ENCODE peak calls at places on chromosomes 11 and 22, in four cellular contexts. Z, V, I and E are unnamed samples.
A peak's percentile ranks its signal among the peaks of the same experiment; 100 is the strongest.

GRCh38 chr11:29629281-29629680 is 387.5 kb downstream of the KCNA4 start:
- DNase-seq in V (no peak), Z (no peak), I (no peak), E (no peak)

GRCh38 chr11:115272925-115273324 is 231.3 kb downstream of the CADM1 start:
- DNase-seq in V (peak; percentile 19), Z (no peak), I (no peak), E (no peak)

GRCh38 chr11:86509579-86509978 is 134.9 kb downstream of the CCDC81 start:
- DNase-seq in Z (no peak), I (no peak), V (no peak), E (no peak)

GRCh38 chr22:44335903-44336803 is 23.4 kb upstream of the SHISAL1 start:
- DNase-seq in I (no peak), V (no peak), Z (no peak), E (no peak)

GRCh38 chr11:115215694-115216615 is 288.3 kb downstream of the CADM1 start:
- DNase-seq in I (no peak), V (no peak), Z (no peak), E (no peak)

GRCh38 chr11:2736577-2737225 is 36.9 kb upstream of the KCNQ1OT1 start:
- DNase-seq in Z (no peak), V (no peak), I (no peak), E (no peak)

GRCh38 chr11:78351979-78352731 is 65.5 kb downstream of the GAB2 start:
- DNase-seq in V (no peak), I (no peak), Z (no peak), E (no peak)

GRCh38 chr22:42632096-42632495 is 8.3 kb downstream of the ATP5MGL start:
- DNase-seq in I (no peak), V (no peak), Z (no peak), E (no peak)

GRCh38 chr11:44446341-44446712 is 119.1 kb upstream of the CD82 start:
- DNase-seq in V (no peak), Z (no peak), I (no peak), E (no peak)

GRCh38 chr11:19697721-19698121 is 14.9 kb upstream of the NAV2 start:
- DNase-seq in V (no peak), Z (no peak), I (no peak), E (no peak)

GRCh38 chr11:19919050-19919561 is 206.5 kb downstream of the NAV2 start:
- DNase-seq in I (no peak), V (peak; percentile 98), Z (no peak), E (peak; percentile 84)

GRCh38 chr22:39520874-39521857 is 804 bp downstream of the ATF4 start:
- DNase-seq in V (peak; percentile 73), I (peak; percentile 54), Z (peak; percentile 83), E (peak; percentile 91)

GRCh38 chr11:114092953-114093352 is 33.4 kb downstream of the ZBTB16 start:
- DNase-seq in V (no peak), I (no peak), Z (no peak), E (no peak)

GRCh38 chr11:114091791-114092397 is 32.4 kb downstream of the ZBTB16 start:
- DNase-seq in V (no peak), I (no peak), Z (peak; percentile 19), E (no peak)

GRCh38 chr11:114095899-114096298 is 36.4 kb downstream of the ZBTB16 start:
- DNase-seq in Z (no peak), V (no peak), I (no peak), E (no peak)

GRCh38 chr11:114092478-114092877 is 33.0 kb downstream of the ZBTB16 start:
- DNase-seq in I (no peak), V (no peak), Z (no peak), E (no peak)

DNA sequence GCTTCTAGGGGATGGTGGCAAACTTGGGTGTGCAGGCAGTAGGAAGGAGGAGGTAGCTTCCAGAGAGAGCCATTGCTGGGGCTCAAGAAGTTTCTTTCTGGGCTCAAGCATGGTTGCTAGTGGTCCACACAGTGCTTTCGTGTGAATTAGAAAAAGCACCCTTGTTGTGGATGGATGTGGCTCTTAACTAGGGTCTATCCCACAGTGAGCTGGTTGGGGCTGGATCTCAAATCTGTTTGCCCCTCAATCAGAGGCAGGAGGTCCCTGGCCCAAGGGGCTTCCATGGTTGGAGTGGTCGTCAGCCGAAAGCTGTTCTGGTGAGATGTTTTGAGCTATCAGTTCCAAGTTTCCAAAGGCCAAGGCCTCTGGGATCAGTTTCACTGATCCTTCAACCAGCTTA is 35.0 kb downstream of the ZBTB16 start:
- DNase-seq in Z (no peak), I (no peak), V (no peak), E (no peak)
- H3K4me3 ChIP-seq in Z (no peak overlapping the region), I (no peak overlapping the region), V (no peak overlapping the region), E (no peak overlapping the region)

GRCh38 chr11:76612226-76612625 is 58.3 kb downstream of the LRRC32 start:
- DNase-seq in Z (no peak), I (no peak), V (no peak), E (no peak)

GRCh38 chr11:76609736-76610370 is 60.7 kb downstream of the LRRC32 start:
- DNase-seq in I (no peak), V (no peak), Z (peak; percentile 39), E (no peak)

GRCh38 chr11:76613901-76614300 is 56.6 kb downstream of the LRRC32 start:
- DNase-seq in Z (no peak), I (no peak), V (no peak), E (peak; percentile 38)

GRCh38 chr11:76610371-76610770 is 60.2 kb downstream of the LRRC32 start:
- DNase-seq in Z (no peak), I (no peak), V (no peak), E (no peak)

DNA sequence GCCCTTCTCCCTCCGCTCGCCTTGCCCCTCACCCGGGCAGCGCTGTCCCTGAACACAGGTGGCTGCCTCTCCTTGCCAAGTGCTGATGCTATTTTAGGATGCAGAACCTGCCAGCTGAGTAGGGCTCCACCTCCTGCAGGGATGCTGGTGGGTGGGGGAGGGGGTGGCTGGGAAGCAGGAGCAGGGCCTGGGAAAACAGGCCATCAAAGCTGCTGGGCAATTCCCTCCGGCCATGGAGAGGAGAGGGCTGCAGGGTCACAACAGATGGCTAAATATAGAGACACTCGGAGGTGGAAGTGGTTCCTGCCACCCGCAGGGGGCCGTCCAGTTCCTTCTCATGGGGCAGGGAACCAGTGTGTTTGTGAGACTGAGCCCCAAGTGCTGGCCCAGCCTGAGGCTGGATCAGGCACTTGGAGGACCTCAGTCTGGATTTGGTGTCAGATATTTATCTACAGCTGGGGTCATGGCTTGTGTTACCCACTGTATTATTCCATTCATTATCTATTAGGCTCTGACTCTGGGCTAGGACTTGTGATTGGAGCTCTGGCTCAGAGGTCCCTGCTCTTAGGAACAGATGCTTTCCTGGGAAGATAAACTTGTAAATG is 59.6 kb downstream of the LRRC32 start:
- DNase-seq in V (no peak), I (no peak), Z (peak; percentile 47), E (peak; percentile 64)
- H3K4me3 ChIP-seq in V (no peak overlapping the region), I (no peak overlapping the region), Z (no peak overlapping the region), E (no peak overlapping the region)

GRCh38 chr11:67276821-67277230 is 10.6 kb downstream of the GRK2 start:
- DNase-seq in Z (no peak), V (peak; percentile 45), I (no peak), E (peak; percentile 82)

GRCh38 chr11:67277231-67277961 is 11.1 kb downstream of the GRK2 start:
- DNase-seq in V (peak; percentile 64), I (peak; percentile 87), Z (peak; percentile 85), E (peak; percentile 96)

GRCh38 chr11:67279589-67280340 is 9.3 kb upstream of the ANKRD13D start:
- DNase-seq in Z (no peak), I (no peak), V (no peak), E (peak; percentile 36)

GRCh38 chr11:67278939-67279588 is 10.0 kb upstream of the ANKRD13D start:
- DNase-seq in Z (no peak), V (no peak), I (no peak), E (no peak)

GRCh38 chr11:67278135-67278938 is 10.8 kb upstream of the ANKRD13D start:
- DNase-seq in I (no peak), Z (no peak), V (no peak), E (peak; percentile 46)
- H3K4me3 ChIP-seq in I (peak overlapping the region; percentile 46), Z (no peak overlapping the region), V (no peak overlapping the region), E (no peak overlapping the region)

GRCh38 chr11:32421992-32422391 is 13.3 kb downstream of the WT1 start:
- DNase-seq in V (no peak), Z (no peak), I (no peak), E (no peak)

GRCh38 chr11:32422545-32422944 is 12.8 kb downstream of the WT1 start:
- DNase-seq in V (no peak), Z (no peak), I (no peak), E (no peak)

GRCh38 chr11:32420937-32421532 is 14.3 kb downstream of the WT1 start:
- DNase-seq in V (no peak), I (peak; percentile 41), Z (no peak), E (no peak)

GRCh38 chr11:32418836-32419235 is 16.5 kb downstream of the WT1 start:
- DNase-seq in Z (no peak), I (no peak), V (no peak), E (no peak)

GRCh38 chr11:32420139-32420538 is 15.2 kb downstream of the WT1 start:
- DNase-seq in I (no peak), Z (no peak), V (no peak), E (no peak)
- H3K4me3 ChIP-seq in I (no peak overlapping the region), Z (no peak overlapping the region), V (no peak overlapping the region), E (no peak overlapping the region)